ENCODE peak calls at places on chromosomes 12 and 14, in eight cellular contexts. T is SW 1271; Y is lower lobe of right lung; L is HuH-7; U is non-pigmented ciliary epithelial cell; W is naive thymus-derived CD4-positive, alpha-beta T cell; G is left kidney; A is LoVo. M is an unnamed sample.

GRCh38 chr14:61394542-61394941 is 73.2 kb downstream of the PRKCH start:
- DNase-seq in G (no peak), Y (no peak), L (no peak), W (no peak), T (no peak), U (no peak), A (no peak), M (no peak)

GRCh38 chr12:67275380-67275913 is 6.3 kb downstream of the CAND1 start:
- DNase-seq in G (no peak), U (no peak), W (no peak), L (no peak), Y (no peak), A (no peak), T (no peak), M (no peak)

GRCh38 chr14:99755629-99756603 is 37.3 kb upstream of the EML1 start:
- DNase-seq in G (no peak), U (peak), Y (peak), L (no peak), A (peak), T (peak), W (no peak), M (peak)

GRCh38 chr12:92553389-92553788 is 149.4 kb upstream of the PLEKHG7 start:
- DNase-seq in L (no peak), T (no peak), A (no peak), W (no peak), G (no peak), Y (no peak), U (no peak), M (no peak)

GRCh38 chr12:47087088-47087688 is 7.4 kb upstream of the AMIGO2 start:
- DNase-seq in G (no peak), L (no peak), Y (no peak), T (no peak), W (no peak), U (no peak), A (no peak), M (no peak)

GRCh38 chr14:61752626-61753025 is 9.6 kb upstream of the SNAPC1 start:
- DNase-seq in W (no peak), T (no peak), Y (no peak), U (no peak), L (no peak), G (no peak), A (no peak), M (no peak)

GRCh38 chr12:26557326-26557725 is 275.7 kb downstream of the ITPR2 start:
- DNase-seq in Y (no peak), T (no peak), U (no peak), L (no peak), W (no peak), A (no peak), G (no peak), M (no peak)

GRCh38 chr14:99659333-99659741 is 14.4 kb downstream of the HHIPL1 start:
- DNase-seq in Y (no peak), G (peak), L (no peak), W (no peak), A (no peak), T (no peak), U (no peak), M (no peak)

GRCh38 chr12:103806807-103807206 is 34.2 kb downstream of the NT5DC3 start:
- DNase-seq in T (no peak), L (no peak), U (no peak), Y (no peak), W (no peak), G (no peak), A (no peak), M (no peak)

GRCh38 chr12:63164911-63165310 is 13.9 kb upstream of the AVPR1A start:
- DNase-seq in W (no peak), U (no peak), A (no peak), G (peak), L (no peak), T (no peak), Y (no peak), M (no peak)

M was measured in astrocyte of the cerebellum.